ENCODE peak calls at places on chromosomes 3 and 15, in ten cellular contexts. One of them, this sample, is unnamed.

GRCh38 chr3:188236241-188236640 is 82.3 kb downstream of the LPP start:
- DNase-seq in brain microvascular endothelial cell: no peak
- DNase-seq in Panc1: no peak
- DNase-seq in transverse colon: no peak
- DNase-seq in aorta: no peak
- DNase-seq in CD8-positive, alpha-beta memory T cell: no peak
- DNase-seq in stomach: no peak
- DNase-seq in mesendoderm: no peak
- DNase-seq in vagina: no peak
- DNase-seq in colonic mucosa: no peak
- DNase-seq in this sample: no peak

GRCh38 chr15:58736244-58736643 is 13.3 kb downstream of the ADAM10 start:
- DNase-seq in brain microvascular endothelial cell: no peak
- DNase-seq in Panc1: no peak
- DNase-seq in transverse colon: no peak
- DNase-seq in aorta: no peak
- DNase-seq in CD8-positive, alpha-beta memory T cell: no peak
- DNase-seq in stomach: no peak
- DNase-seq in mesendoderm: no peak
- DNase-seq in vagina: no peak
- DNase-seq in colonic mucosa: no peak
- DNase-seq in this sample: no peak

GRCh38 chr3:180755553-180755952 is 76.3 kb upstream of the CCDC39 start:
- DNase-seq in brain microvascular endothelial cell: no peak
- DNase-seq in Panc1: no peak
- DNase-seq in transverse colon: no peak
- DNase-seq in aorta: no peak
- DNase-seq in CD8-positive, alpha-beta memory T cell: no peak
- DNase-seq in stomach: no peak
- DNase-seq in mesendoderm: peak; percentile 38
- DNase-seq in vagina: no peak
- DNase-seq in colonic mucosa: no peak
- DNase-seq in this sample: peak; percentile 52

GRCh38 chr3:18194431-18194830 is 230.7 kb downstream of the SATB1 start:
- DNase-seq in brain microvascular endothelial cell: no peak
- DNase-seq in Panc1: no peak
- DNase-seq in transverse colon: no peak
- DNase-seq in aorta: no peak
- DNase-seq in CD8-positive, alpha-beta memory T cell: no peak
- DNase-seq in stomach: no peak
- DNase-seq in mesendoderm: no peak
- DNase-seq in vagina: no peak
- DNase-seq in colonic mucosa: no peak
- DNase-seq in this sample: no peak

GRCh38 chr3:50708620-50709019 is 33.9 kb downstream of the DOCK3 start:
- DNase-seq in brain microvascular endothelial cell: no peak
- DNase-seq in Panc1: no peak
- DNase-seq in transverse colon: no peak
- DNase-seq in aorta: no peak
- DNase-seq in CD8-positive, alpha-beta memory T cell: no peak
- DNase-seq in stomach: no peak
- DNase-seq in mesendoderm: no peak
- DNase-seq in vagina: no peak
- DNase-seq in colonic mucosa: no peak
- DNase-seq in this sample: no peak

GRCh38 chr3:49415931-49416601 is 3.8 kb downstream of the TCTA start:
- DNase-seq in brain microvascular endothelial cell: no peak
- DNase-seq in Panc1: no peak
- DNase-seq in transverse colon: peak; percentile 42
- DNase-seq in aorta: no peak
- DNase-seq in CD8-positive, alpha-beta memory T cell: peak; percentile 79
- DNase-seq in stomach: peak; percentile 26
- DNase-seq in mesendoderm: no peak
- DNase-seq in vagina: no peak
- DNase-seq in colonic mucosa: no peak
- DNase-seq in this sample: no peak

GRCh38 chr15:75661041-75661778 is 13.5 kb downstream of the SNX33 start:
- DNase-seq in brain microvascular endothelial cell: peak; percentile 92
- DNase-seq in Panc1: no peak
- DNase-seq in transverse colon: peak; percentile 83
- DNase-seq in aorta: peak; percentile 98
- DNase-seq in CD8-positive, alpha-beta memory T cell: no peak
- DNase-seq in stomach: peak; percentile 87
- DNase-seq in mesendoderm: peak; percentile 86
- DNase-seq in vagina: no peak
- DNase-seq in colonic mucosa: peak; percentile 78
- DNase-seq in this sample: peak; percentile 90

GRCh38 chr3:123390865-123391613 is 57.9 kb downstream of the ADCY5 start:
- DNase-seq in brain microvascular endothelial cell: no peak
- DNase-seq in Panc1: no peak
- DNase-seq in transverse colon: no peak
- DNase-seq in aorta: no peak
- DNase-seq in CD8-positive, alpha-beta memory T cell: no peak
- DNase-seq in stomach: no peak
- DNase-seq in mesendoderm: no peak
- DNase-seq in vagina: no peak
- DNase-seq in colonic mucosa: no peak
- DNase-seq in this sample: no peak

GRCh38 chr15:74957301-74958035 is 896 bp upstream of the RPP25 start:
- DNase-seq in brain microvascular endothelial cell: no peak
- DNase-seq in Panc1: no peak
- DNase-seq in transverse colon: peak; percentile 67
- DNase-seq in aorta: no peak
- DNase-seq in CD8-positive, alpha-beta memory T cell: no peak
- DNase-seq in stomach: no peak
- DNase-seq in mesendoderm: no peak
- DNase-seq in vagina: no peak
- DNase-seq in colonic mucosa: peak; percentile 69
- DNase-seq in this sample: peak; percentile 67

GRCh38 chr15:64532515-64532914 is 72.1 kb downstream of the ZNF609 start:
- DNase-seq in brain microvascular endothelial cell: no peak
- DNase-seq in Panc1: no peak
- DNase-seq in transverse colon: no peak
- DNase-seq in aorta: no peak
- DNase-seq in CD8-positive, alpha-beta memory T cell: no peak
- DNase-seq in stomach: no peak
- DNase-seq in mesendoderm: no peak
- DNase-seq in vagina: no peak
- DNase-seq in colonic mucosa: no peak
- DNase-seq in this sample: no peak

GRCh38 chr15:64532921-64533320 is 72.5 kb downstream of the ZNF609 start:
- DNase-seq in brain microvascular endothelial cell: no peak
- DNase-seq in Panc1: no peak
- DNase-seq in transverse colon: no peak
- DNase-seq in aorta: no peak
- DNase-seq in CD8-positive, alpha-beta memory T cell: no peak
- DNase-seq in stomach: no peak
- DNase-seq in mesendoderm: no peak
- DNase-seq in vagina: no peak
- DNase-seq in colonic mucosa: no peak
- DNase-seq in this sample: no peak

GRCh38 chr15:64536244-64536836 is 76.0 kb downstream of the ZNF609 start:
- DNase-seq in brain microvascular endothelial cell: peak; percentile 84
- DNase-seq in Panc1: peak; percentile 64
- DNase-seq in transverse colon: no peak
- DNase-seq in aorta: no peak
- DNase-seq in CD8-positive, alpha-beta memory T cell: no peak
- DNase-seq in stomach: no peak
- DNase-seq in mesendoderm: peak; percentile 60
- DNase-seq in vagina: no peak
- DNase-seq in colonic mucosa: peak; percentile 22
- DNase-seq in this sample: no peak

GRCh38 chr15:64530472-64530871 is 70.1 kb downstream of the ZNF609 start:
- DNase-seq in brain microvascular endothelial cell: no peak
- DNase-seq in Panc1: no peak
- DNase-seq in transverse colon: no peak
- DNase-seq in aorta: no peak
- DNase-seq in CD8-positive, alpha-beta memory T cell: no peak
- DNase-seq in stomach: no peak
- DNase-seq in mesendoderm: no peak
- DNase-seq in vagina: no peak
- DNase-seq in colonic mucosa: no peak
- DNase-seq in this sample: no peak

GRCh38 chr15:64535460-64536243 is 75.3 kb downstream of the ZNF609 start:
- DNase-seq in brain microvascular endothelial cell: no peak
- DNase-seq in Panc1: no peak
- DNase-seq in transverse colon: no peak
- DNase-seq in aorta: no peak
- DNase-seq in CD8-positive, alpha-beta memory T cell: no peak
- DNase-seq in stomach: no peak
- DNase-seq in mesendoderm: no peak
- DNase-seq in vagina: no peak
- DNase-seq in colonic mucosa: no peak
- DNase-seq in this sample: no peak
- H3K4me3 ChIP-seq in brain microvascular endothelial cell: no peak overlapping the region
- H3K4me3 ChIP-seq in Panc1: no peak overlapping the region
- H3K4me3 ChIP-seq in transverse colon: no peak overlapping the region
- H3K4me3 ChIP-seq in aorta: no peak overlapping the region
- H3K4me3 ChIP-seq in CD8-positive, alpha-beta memory T cell: no peak overlapping the region
- H3K4me3 ChIP-seq in stomach: no peak overlapping the region
- H3K4me3 ChIP-seq in mesendoderm: no peak overlapping the region
- H3K4me3 ChIP-seq in vagina: no peak overlapping the region
- H3K4me3 ChIP-seq in colonic mucosa: no peak overlapping the region
- H3K4me3 ChIP-seq in this sample: no peak overlapping the region

DNA sequence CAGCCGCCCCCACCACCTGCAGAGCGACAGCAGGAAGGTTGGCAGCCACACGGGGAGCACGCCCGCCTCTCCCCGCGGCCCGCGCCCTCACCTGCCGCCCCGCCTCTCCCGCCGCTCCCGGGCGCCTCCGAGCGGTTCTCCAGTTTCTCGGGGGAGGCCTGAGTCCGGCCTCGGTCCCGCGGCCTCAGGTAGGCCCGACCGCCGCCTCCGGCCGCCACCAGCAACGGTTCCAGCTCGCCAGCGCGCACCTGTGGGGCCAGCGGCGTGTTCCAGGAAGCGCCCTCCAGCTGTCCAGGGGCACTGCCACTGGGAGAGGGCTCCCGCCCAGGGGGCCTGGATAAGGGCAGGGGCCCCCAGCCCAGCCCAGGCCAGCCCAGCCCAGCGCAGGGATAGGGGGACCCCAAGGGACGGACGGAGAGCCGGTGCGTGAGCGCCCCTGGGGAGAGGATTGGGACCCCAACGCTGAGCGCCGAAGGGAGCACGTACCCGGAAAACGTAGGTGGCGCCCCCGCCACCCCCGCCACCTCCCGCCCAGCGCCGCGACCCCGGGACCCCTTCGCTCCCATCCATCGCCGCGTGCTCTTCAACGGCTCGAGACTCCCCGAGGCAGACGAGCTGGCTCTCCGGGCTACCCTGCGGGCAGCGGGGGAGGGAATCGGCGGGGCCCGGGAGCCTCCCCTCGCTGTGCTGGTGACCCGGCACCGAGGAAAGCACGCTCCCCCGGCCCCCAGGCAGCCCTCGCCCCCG is 2.1 kb downstream of the LTK start:
- DNase-seq in brain microvascular endothelial cell: no peak
- DNase-seq in Panc1: no peak
- DNase-seq in transverse colon: peak; percentile 60
- DNase-seq in aorta: no peak
- DNase-seq in CD8-positive, alpha-beta memory T cell: no peak
- DNase-seq in stomach: peak; percentile 60
- DNase-seq in mesendoderm: no peak
- DNase-seq in vagina: no peak
- DNase-seq in colonic mucosa: peak; percentile 56
- DNase-seq in this sample: peak; percentile 91
- H3K27me3 ChIP-seq in brain microvascular endothelial cell: peaks cover 33% of the 10 kb centered on the region
- H3K27me3 ChIP-seq in Panc1: no peaks in the 10 kb centered on the region
- H3K27me3 ChIP-seq in transverse colon: peaks cover 37% of the 10 kb centered on the region
- H3K27me3 ChIP-seq in aorta: no peaks in the 10 kb centered on the region
- H3K27me3 ChIP-seq in CD8-positive, alpha-beta memory T cell: peaks cover 17% of the 10 kb centered on the region
- H3K27me3 ChIP-seq in stomach: peaks cover 30% of the 10 kb centered on the region
- H3K27me3 ChIP-seq in mesendoderm: peaks cover 26% of the 10 kb centered on the region
- H3K27me3 ChIP-seq in vagina: peaks cover 5% of the 10 kb centered on the region
- H3K27me3 ChIP-seq in colonic mucosa: peaks cover 23% of the 10 kb centered on the region
- H3K27me3 ChIP-seq in this sample: peaks cover 60% of the 10 kb centered on the region

DNA sequence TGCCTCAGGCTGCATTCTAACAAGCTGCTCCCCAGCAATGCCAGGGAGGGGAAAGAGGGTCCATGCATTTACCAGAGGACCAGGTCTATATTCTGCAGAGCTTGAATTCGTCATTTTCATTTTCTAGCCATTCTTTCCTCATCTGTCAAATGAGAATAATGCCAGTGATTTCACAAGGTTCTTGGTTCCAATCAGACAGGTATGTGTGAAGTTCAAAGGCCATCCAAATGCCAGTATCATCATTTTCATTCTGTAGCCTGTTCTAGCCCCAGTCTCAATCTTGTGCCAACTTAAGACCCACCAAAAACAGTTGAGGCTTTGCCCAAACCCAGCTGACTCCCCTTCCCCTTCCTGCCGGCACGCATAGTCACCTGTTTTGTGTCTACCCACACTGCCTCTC is 112.7 kb downstream of the IQSEC1 start:
- DNase-seq in brain microvascular endothelial cell: no peak
- DNase-seq in Panc1: no peak
- DNase-seq in transverse colon: no peak
- DNase-seq in aorta: no peak
- DNase-seq in CD8-positive, alpha-beta memory T cell: no peak
- DNase-seq in stomach: no peak
- DNase-seq in mesendoderm: no peak
- DNase-seq in vagina: no peak
- DNase-seq in colonic mucosa: no peak
- DNase-seq in this sample: no peak
- H3K36me3 ChIP-seq in brain microvascular endothelial cell: no peaks in the 10 kb centered on the region
- H3K36me3 ChIP-seq in Panc1: no peaks in the 10 kb centered on the region
- H3K36me3 ChIP-seq in transverse colon: no peaks in the 10 kb centered on the region
- H3K36me3 ChIP-seq in aorta: no peaks in the 10 kb centered on the region
- H3K36me3 ChIP-seq in CD8-positive, alpha-beta memory T cell: no peaks in the 10 kb centered on the region
- H3K36me3 ChIP-seq in stomach: no peaks in the 10 kb centered on the region
- H3K36me3 ChIP-seq in mesendoderm: no peaks in the 10 kb centered on the region
- H3K36me3 ChIP-seq in vagina: no peaks in the 10 kb centered on the region
- H3K36me3 ChIP-seq in colonic mucosa: no peaks in the 10 kb centered on the region
- H3K36me3 ChIP-seq in this sample: no peaks in the 10 kb centered on the region

GRCh38 chr15:40555876-40556275 is 9.0 kb downstream of the CCDC32 start:
- DNase-seq in brain microvascular endothelial cell: no peak
- DNase-seq in Panc1: no peak
- DNase-seq in transverse colon: no peak
- DNase-seq in aorta: no peak
- DNase-seq in CD8-positive, alpha-beta memory T cell: no peak
- DNase-seq in stomach: no peak
- DNase-seq in mesendoderm: no peak
- DNase-seq in vagina: no peak
- DNase-seq in colonic mucosa: no peak
- DNase-seq in this sample: no peak
- H3K4me3 ChIP-seq in brain microvascular endothelial cell: no peak overlapping the region
- H3K4me3 ChIP-seq in Panc1: no peak overlapping the region
- H3K4me3 ChIP-seq in transverse colon: no peak overlapping the region
- H3K4me3 ChIP-seq in aorta: no peak overlapping the region
- H3K4me3 ChIP-seq in CD8-positive, alpha-beta memory T cell: no peak overlapping the region
- H3K4me3 ChIP-seq in stomach: no peak overlapping the region
- H3K4me3 ChIP-seq in mesendoderm: no peak overlapping the region
- H3K4me3 ChIP-seq in vagina: no peak overlapping the region
- H3K4me3 ChIP-seq in colonic mucosa: no peak overlapping the region
- H3K4me3 ChIP-seq in this sample: no peak overlapping the region

This sample was measured in H7.